ENCODE peak calls at places on chromosomes 13 and 19, in eight cellular contexts. W, K, C, R, S, A, T and Y are unnamed samples.
A peak's percentile ranks its signal among the peaks of the same experiment; 100 is the strongest.

GRCh38 chr19:16111160-16111908 is at the start of gene RAB8A:
- DNase-seq in W (peak; percentile 97), K (peak; percentile 99), C (peak; percentile 98), R (peak; percentile 99), S (peak; percentile 99), A (peak; percentile 100), T (peak; percentile 93), Y (peak; percentile 98)

GRCh38 chr19:55179570-55180484 is at the start of gene SYT5:
- DNase-seq in W (no peak), K (peak; percentile 62), C (no peak), R (peak; percentile 64), S (peak; percentile 61), A (peak; percentile 44), T (no peak), Y (no peak)

GRCh38 chr19:5990289-5990797 is 12.4 kb upstream of the RANBP3 start:
- DNase-seq in W (no peak), K (no peak), C (no peak), R (peak; percentile 32), S (no peak), A (no peak), T (no peak), Y (no peak)

GRCh38 chr19:14433454-14434156 is 499 bp downstream of the PKN1 start:
- DNase-seq in W (no peak), K (peak; percentile 61), C (no peak), R (peak; percentile 47), S (peak; percentile 72), A (peak; percentile 56), T (no peak), Y (no peak)

GRCh38 chr19:11261902-11262839 is at the start of gene DOCK6:
- DNase-seq in W (no peak), K (peak; percentile 41), C (no peak), R (peak; percentile 32), S (no peak), A (peak; percentile 34), T (no peak), Y (no peak)

GRCh38 chr13:110636053-110636475 is 20.7 kb downstream of the NAXD start:
- DNase-seq in W (no peak), K (no peak), C (no peak), R (no peak), S (no peak), A (peak; percentile 2), T (no peak), Y (peak; percentile 61)

GRCh38 chr13:45289936-45290563 is 50.9 kb downstream of the TPT1 start:
- DNase-seq in W (no peak), K (no peak), C (no peak), R (no peak), S (no peak), A (no peak), T (no peak), Y (no peak)

GRCh38 chr19:49854861-49855263 is 3.9 kb downstream of the PTOV1 start:
- DNase-seq in W (no peak), K (no peak), C (no peak), R (no peak), S (no peak), A (peak; percentile 31), T (no peak), Y (no peak)

GRCh38 chr13:30850204-30850866 is 55.7 kb upstream of the MEDAG start:
- DNase-seq in W (no peak), K (no peak), C (no peak), R (no peak), S (no peak), A (no peak), T (no peak), Y (no peak)

GRCh38 chr19:12400618-12401502 is at the start of gene ZNF799:
- DNase-seq in W (peak; percentile 86), K (peak; percentile 99), C (peak; percentile 97), R (peak; percentile 99), S (peak; percentile 77), A (peak; percentile 96), T (peak; percentile 95), Y (peak; percentile 95)

GRCh38 chr13:59384154-59384553 is 779.6 kb downstream of the DIAPH3 start:
- DNase-seq in W (no peak), K (no peak), C (no peak), R (no peak), S (no peak), A (no peak), T (no peak), Y (no peak)

GRCh38 chr13:105918842-105919741 is 616.4 kb downstream of the EFNB2 start:
- DNase-seq in W (no peak), K (peak; percentile 96), C (peak; percentile 89), R (peak; percentile 90), S (no peak), A (no peak), T (peak; percentile 92), Y (no peak)

GRCh38 chr13:35164324-35164932 is 222.4 kb downstream of the NBEA start:
- DNase-seq in W (no peak), K (peak; percentile 24), C (no peak), R (peak; percentile 63), S (peak; percentile 30), A (no peak), T (peak; percentile 50), Y (no peak)

GRCh38 chr19:50695251-50696064 is 24.1 kb downstream of the SHANK1 start:
- DNase-seq in W (no peak), K (no peak), C (no peak), R (no peak), S (peak; percentile 33), A (no peak), T (no peak), Y (no peak)

DNA sequence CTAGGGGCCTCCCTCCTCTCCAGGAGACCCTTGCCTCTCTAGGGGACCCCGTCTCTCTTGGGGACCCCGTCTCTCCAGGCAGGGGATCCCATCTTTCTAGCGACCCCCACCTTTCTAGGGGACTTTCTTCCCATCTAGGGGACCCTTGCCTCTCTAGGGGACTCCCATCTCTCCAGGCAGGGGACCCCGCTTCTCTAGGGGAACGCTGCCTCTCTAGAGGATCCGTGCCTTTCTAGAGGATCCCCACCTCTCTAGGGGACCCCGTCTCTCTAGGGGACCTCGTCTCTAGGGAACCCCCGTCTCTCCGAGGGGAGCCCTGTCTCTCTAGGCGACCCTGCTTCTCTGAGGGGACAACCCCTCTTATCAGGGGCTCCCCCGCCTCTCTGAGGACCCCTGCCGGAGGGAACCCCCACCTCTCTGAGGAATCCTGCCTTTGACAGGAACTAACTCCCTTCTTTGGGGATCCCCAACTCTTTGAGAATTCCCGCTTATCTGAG is 19.1 kb upstream of the GATAD2A start:
- DNase-seq in W (no peak), K (no peak), C (no peak), R (no peak), S (no peak), A (no peak), T (no peak), Y (no peak)
- H3K27me3 ChIP-seq in W (no peaks in the 10 kb centered on the region), K (no peaks in the 10 kb centered on the region), C (no peaks in the 10 kb centered on the region), R (no peaks in the 10 kb centered on the region), S (no peaks in the 10 kb centered on the region), A (no peaks in the 10 kb centered on the region), T (no peaks in the 10 kb centered on the region), Y (no peaks in the 10 kb centered on the region)

GRCh38 chr19:383040-383439 is 25.9 kb downstream of the C2CD4C start:
- DNase-seq in W (no peak), K (no peak), C (no peak), R (no peak), S (no peak), A (no peak), T (no peak), Y (peak; percentile 12)
- H3K27me3 ChIP-seq in W (no peaks in the 10 kb centered on the region), K (peaks cover 6% of the 10 kb centered on the region), C (no peaks in the 10 kb centered on the region), R (no peaks in the 10 kb centered on the region), S (peaks cover 13% of the 10 kb centered on the region), A (no peaks in the 10 kb centered on the region), T (no peaks in the 10 kb centered on the region), Y (no peaks in the 10 kb centered on the region)

GRCh38 chr19:41699231-41699967 is 9.0 kb upstream of the CEACAM5 start:
- DNase-seq in W (no peak), K (no peak), C (no peak), R (no peak), S (no peak), A (peak; percentile 42), T (peak; percentile 51), Y (no peak)

GRCh38 chr19:41699968-41700323 is 8.5 kb upstream of the CEACAM5 start:
- DNase-seq in W (no peak), K (no peak), C (no peak), R (no peak), S (no peak), A (no peak), T (no peak), Y (peak; percentile 34)

GRCh38 chr19:41700381-41701195 is 7.8 kb upstream of the CEACAM5 start:
- DNase-seq in W (no peak), K (no peak), C (no peak), R (no peak), S (no peak), A (no peak), T (no peak), Y (no peak)

GRCh38 chr19:41697198-41697855 is 9.3 kb upstream of the CEACAM7 start:
- DNase-seq in W (no peak), K (no peak), C (no peak), R (no peak), S (no peak), A (no peak), T (no peak), Y (no peak)

GRCh38 chr19:41698746-41699230 is 9.6 kb upstream of the CEACAM5 start:
- DNase-seq in W (no peak), K (peak; percentile 84), C (no peak), R (no peak), S (no peak), A (no peak), T (no peak), Y (no peak)
- H3K27me3 ChIP-seq in W (no peaks in the 10 kb centered on the region), K (peaks cover 2% of the 10 kb centered on the region), C (no peaks in the 10 kb centered on the region), R (peaks cover 4% of the 10 kb centered on the region), S (no peaks in the 10 kb centered on the region), A (no peaks in the 10 kb centered on the region), T (no peaks in the 10 kb centered on the region), Y (no peaks in the 10 kb centered on the region)

GRCh38 chr13:107079423-107080099 is 511.6 kb upstream of the ARGLU1 start:
- DNase-seq in W (no peak), K (no peak), C (no peak), R (no peak), S (no peak), A (no peak), T (no peak), Y (no peak)
- H3K27me3 ChIP-seq in W (no peaks in the 10 kb centered on the region), K (no peaks in the 10 kb centered on the region), C (no peaks in the 10 kb centered on the region), R (no peaks in the 10 kb centered on the region), S (no peaks in the 10 kb centered on the region), A (no peaks in the 10 kb centered on the region), T (no peaks in the 10 kb centered on the region), Y (no peaks in the 10 kb centered on the region)

GRCh38 chr13:112641456-112641855 is 48.4 kb upstream of the ATP11A start:
- DNase-seq in W (no peak), K (no peak), C (no peak), R (no peak), S (no peak), A (peak; percentile 53), T (no peak), Y (no peak)
- H3K27me3 ChIP-seq in W (no peaks in the 10 kb centered on the region), K (peaks cover 3% of the 10 kb centered on the region), C (peaks cover 6% of the 10 kb centered on the region), R (peaks cover 7% of the 10 kb centered on the region), S (peaks cover 4% of the 10 kb centered on the region), A (no peaks in the 10 kb centered on the region), T (peaks cover 3% of the 10 kb centered on the region), Y (no peaks in the 10 kb centered on the region)